ENCODE peak calls at places on chromosomes 6 and 20, in five cellular contexts. R, G, I, P and D are unnamed samples.

GRCh38 chr6:70371454-70372105 is 41.7 kb upstream of the FAM135A start:
- DNase-seq in R (peak; percentile 59), G (peak; percentile 72), I (no peak), P (peak; percentile 70), D (no peak)

GRCh38 chr6:15628499-15629131 is 34.2 kb downstream of the DTNBP1 start:
- DNase-seq in R (peak; percentile 70), G (no peak), I (no peak), P (no peak), D (no peak)

GRCh38 chr20:733806-734205 is 34.5 kb downstream of the SLC52A3 start:
- DNase-seq in R (no peak), G (no peak), I (no peak), P (no peak), D (no peak)

GRCh38 chr6:112831022-112831421 is 483.9 kb downstream of the RFPL4B start:
- DNase-seq in R (no peak), G (no peak), I (no peak), P (no peak), D (no peak)

GRCh38 chr6:44470746-44471145 is 83.2 kb downstream of the CDC5L start:
- DNase-seq in R (no peak), G (no peak), I (no peak), P (no peak), D (no peak)

GRCh38 chr6:11379805-11380204 is 147.3 kb upstream of the NEDD9 start:
- DNase-seq in R (no peak), G (no peak), I (no peak), P (no peak), D (no peak)

GRCh38 chr6:129279343-129280104 is 396.6 kb downstream of the LAMA2 start:
- DNase-seq in R (no peak), G (no peak), I (no peak), P (no peak), D (no peak)

GRCh38 chr6:44074383-44075136 is 52.7 kb downstream of the MRPL14 start:
- DNase-seq in R (peak; percentile 88), G (peak; percentile 67), I (peak; percentile 72), P (peak; percentile 78), D (peak; percentile 78)

GRCh38 chr20:8205996-8206395 is 73.9 kb downstream of the PLCB1 start:
- DNase-seq in R (no peak), G (peak; percentile 35), I (no peak), P (peak; percentile 95), D (no peak)

GRCh38 chr6:25165817-25166216 is 113.4 kb upstream of the CARMIL1 start:
- DNase-seq in R (no peak), G (no peak), I (no peak), P (no peak), D (no peak)

GRCh38 chr20:40694246-40694645 is 5.2 kb upstream of the MAFB start:
- DNase-seq in R (no peak), G (no peak), I (no peak), P (no peak), D (no peak)

GRCh38 chr6:6843057-6843627 is 254.6 kb downstream of the LY86 start:
- DNase-seq in R (no peak), G (peak; percentile 23), I (no peak), P (no peak), D (no peak)

GRCh38 chr20:58996226-58996611 is 10.8 kb downstream of the CTSZ start:
- DNase-seq in R (no peak), G (no peak), I (no peak), P (no peak), D (no peak)

GRCh38 chr6:167094820-167095637 is 27.9 kb upstream of the CCR6 start:
- DNase-seq in R (no peak), G (no peak), I (no peak), P (no peak), D (no peak)

GRCh38 chr6:13044390-13044789 is 283.9 kb downstream of the TBC1D7 start:
- DNase-seq in R (peak; percentile 72), G (peak; percentile 47), I (no peak), P (peak; percentile 5), D (peak; percentile 25)

GRCh38 chr6:151835396-151835795 is 27.9 kb downstream of the ESR1 start:
- DNase-seq in R (no peak), G (no peak), I (no peak), P (no peak), D (no peak)

GRCh38 chr6:110048221-110048875 is 70.2 kb downstream of the GPR6 start:
- DNase-seq in R (no peak), G (no peak), I (no peak), P (no peak), D (no peak)

GRCh38 chr6:26454641-26455040 is 3.1 kb upstream of the BTN2A1 start:
- DNase-seq in R (no peak), G (no peak), I (no peak), P (no peak), D (no peak)

GRCh38 chr6:29708432-29709177 is 14.6 kb upstream of the HLA-F start:
- DNase-seq in R (no peak), G (no peak), I (no peak), P (no peak), D (peak; percentile 49)

GRCh38 chr6:36851632-36852031 is 12.4 kb upstream of the CPNE5 start:
- DNase-seq in R (no peak), G (no peak), I (peak; percentile 39), P (no peak), D (no peak)

GRCh38 chr6:125314019-125314581 is 12.3 kb upstream of the HDDC2 start:
- DNase-seq in R (peak; percentile 68), G (peak; percentile 53), I (peak; percentile 63), P (peak; percentile 53), D (peak; percentile 57)

GRCh38 chr6:145723646-145724045 is 11.7 kb downstream of the EPM2A start:
- DNase-seq in R (no peak), G (no peak), I (no peak), P (peak; percentile 17), D (no peak)

GRCh38 chr6:150005761-150006651 is 19.3 kb downstream of the RAET1L start:
- DNase-seq in R (no peak), G (no peak), I (peak; percentile 10), P (no peak), D (no peak)

GRCh38 chr6:38487423-38487822 is 152.3 kb downstream of the BTBD9 start:
- DNase-seq in R (no peak), G (no peak), I (no peak), P (no peak), D (no peak)

GRCh38 chr6:45979311-45979710 is 36.3 kb downstream of the CLIC5 start:
- DNase-seq in R (no peak), G (no peak), I (no peak), P (no peak), D (no peak)

GRCh38 chr20:63567382-63568169 is 6.5 kb downstream of the HELZ2 start:
- DNase-seq in R (no peak), G (no peak), I (no peak), P (no peak), D (peak; percentile 90)

GRCh38 chr20:17571153-17571527 is 1.3 kb downstream of the DSTN start:
- DNase-seq in R (no peak), G (no peak), I (no peak), P (no peak), D (no peak)

GRCh38 chr20:17570347-17571152 is 675 bp downstream of the DSTN start:
- DNase-seq in R (peak; percentile 42), G (peak; percentile 77), I (peak; percentile 67), P (peak; percentile 61), D (no peak)

GRCh38 chr20:17568972-17569471 is 853 bp upstream of the DSTN start:
- DNase-seq in R (peak; percentile 57), G (peak; percentile 98), I (peak; percentile 90), P (peak; percentile 95), D (peak; percentile 93)

GRCh38 chr20:17568045-17568788 is 1.7 kb upstream of the DSTN start:
- DNase-seq in R (no peak), G (no peak), I (no peak), P (no peak), D (no peak)

GRCh38 chr20:17569616-17570346 is at the start of gene DSTN:
- DNase-seq in R (peak; percentile 91), G (peak; percentile 99), I (peak; percentile 95), P (peak; percentile 90), D (peak; percentile 98)
- TF ChIP-seq EP300 in R (no peak), G (no peak), I (peak; percentile 36), P (no peak), D (no peak)

GRCh38 chr6:14339172-14339571 is 221.6 kb downstream of the CD83 start:
- DNase-seq in R (no peak), G (no peak), I (no peak), P (no peak), D (no peak)

GRCh38 chr6:14335071-14335470 is 217.5 kb downstream of the CD83 start:
- DNase-seq in R (no peak), G (no peak), I (no peak), P (no peak), D (no peak)

GRCh38 chr6:14333556-14334305 is 216.2 kb downstream of the CD83 start:
- DNase-seq in R (no peak), G (no peak), I (no peak), P (no peak), D (no peak)

GRCh38 chr6:14339711-14340590 is 222.4 kb downstream of the CD83 start:
- DNase-seq in R (no peak), G (no peak), I (no peak), P (no peak), D (no peak)

GRCh38 chr6:14337157-14337556 is 219.6 kb downstream of the CD83 start:
- DNase-seq in R (no peak), G (no peak), I (no peak), P (no peak), D (no peak)
- TF ChIP-seq EP300 in R (no peak), G (no peak), I (no peak), P (no peak), D (no peak)

DNA sequence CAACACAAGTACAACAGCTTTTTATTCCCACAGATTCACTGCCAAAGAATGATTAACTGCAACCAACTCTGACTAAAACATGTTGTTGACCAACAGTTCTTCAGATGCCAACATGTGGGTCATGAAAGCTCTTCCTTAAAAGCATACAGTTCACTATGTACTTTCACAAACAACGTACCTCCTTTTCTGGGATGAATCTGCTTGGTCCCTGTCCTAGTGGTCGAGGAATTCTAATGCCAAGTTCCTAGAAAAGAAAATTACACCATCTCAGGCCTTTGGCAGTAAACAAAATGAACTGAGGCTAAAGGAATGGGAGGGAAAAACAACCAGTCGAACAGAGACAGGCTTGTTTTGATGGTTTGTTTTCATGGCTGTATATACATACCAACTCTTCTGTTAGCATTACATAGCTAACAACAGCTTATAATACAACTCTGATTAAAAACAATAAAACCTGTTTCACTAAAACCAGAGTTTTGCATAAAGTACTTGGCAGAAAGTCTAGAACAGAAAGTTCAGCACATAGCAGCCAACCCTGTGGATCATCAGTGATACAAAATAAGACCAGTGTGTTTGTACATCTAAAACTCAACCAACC is 92.4 kb downstream of the SESN1 start:
- DNase-seq in R (no peak), G (no peak), I (no peak), P (no peak), D (no peak)
- TF ChIP-seq EP300 in R (no peak), G (no peak), I (peak; percentile 71), P (no peak), D (no peak)

GRCh38 chr6:80468398-80468797 is 361.9 kb downstream of the BCKDHB start:
- DNase-seq in R (no peak), G (no peak), I (no peak), P (peak; percentile 86), D (no peak)

GRCh38 chr6:80467408-80467807 is 360.9 kb downstream of the BCKDHB start:
- DNase-seq in R (no peak), G (no peak), I (no peak), P (no peak), D (no peak)

GRCh38 chr6:80464901-80465300 is 358.4 kb downstream of the BCKDHB start:
- DNase-seq in R (no peak), G (no peak), I (no peak), P (no peak), D (no peak)

GRCh38 chr6:80465513-80465912 is 359.0 kb downstream of the BCKDHB start:
- DNase-seq in R (no peak), G (no peak), I (no peak), P (no peak), D (no peak)

GRCh38 chr6:80466981-80467380 is 360.5 kb downstream of the BCKDHB start:
- DNase-seq in R (no peak), G (no peak), I (no peak), P (no peak), D (no peak)
- TF ChIP-seq EP300 in R (no peak), G (no peak), I (no peak), P (no peak), D (no peak)